ENCODE peak calls at places on chromosomes 13 and 19, in six cellular contexts. H is H9, J is IMR-90, U is trophoblast cell, L is mesenchymal stem cell, O is neuronal stem cell. E is an unnamed sample.

GRCh38 chr19:584240-585001 is 5.3 kb upstream of the HCN2 start:
- DNase-seq in L (peak), H (peak), U (peak), J (peak), O (peak), E (no peak)

GRCh38 chr13:112931028-112931934 is 37.7 kb upstream of the MCF2L start:
- DNase-seq in O (no peak), L (peak), H (peak), U (peak), J (peak), E (no peak)

GRCh38 chr19:7731615-7732014 is 295 bp downstream of the CLEC4G start:
- DNase-seq in O (no peak), H (no peak), J (no peak), U (no peak), L (no peak), E (no peak)

GRCh38 chr13:29676535-29676934 is 81.0 kb upstream of the SLC7A1 start:
- DNase-seq in U (no peak), H (no peak), O (no peak), L (peak), J (peak), E (no peak)

GRCh38 chr19:55353356-55353802 is 1.1 kb downstream of the COX6B2 start:
- DNase-seq in U (no peak), J (no peak), L (no peak), H (no peak), O (no peak), E (no peak)

GRCh38 chr13:51585234-51585672 is 991 bp downstream of the WDFY2 start:
- DNase-seq in U (no peak), O (no peak), J (peak), H (no peak), L (peak), E (no peak)

GRCh38 chr13:97212540-97213146 is 9.5 kb upstream of the MBNL2 start:
- DNase-seq in O (no peak), U (peak), L (peak), H (no peak), J (peak), E (no peak)

GRCh38 chr13:93788456-93788855 is 561.8 kb downstream of the GPC6 start:
- DNase-seq in L (no peak), U (no peak), H (no peak), O (no peak), J (no peak), E (no peak)

GRCh38 chr13:51361111-51361510 is 21.6 kb downstream of the SERPINE3 start:
- DNase-seq in J (no peak), U (peak), O (no peak), H (no peak), L (no peak), E (no peak)

GRCh38 chr19:30665449-30665848 is 293.3 kb downstream of the ZNF536 start:
- DNase-seq in O (no peak), H (no peak), U (no peak), L (no peak), J (no peak), E (no peak)

GRCh38 chr19:57566396-57567256 is 7.0 kb upstream of the ZNF550 start:
- DNase-seq in U (no peak), J (peak), L (peak), H (no peak), O (no peak), E (no peak)

GRCh38 chr13:77507931-77508776 is 27.4 kb upstream of the SCEL start:
- DNase-seq in L (peak), J (peak), U (no peak), H (no peak), O (no peak), E (no peak)

GRCh38 chr13:110322828-110323171 is 15.7 kb downstream of the COL4A2 start:
- DNase-seq in J (no peak), U (no peak), H (no peak), O (no peak), L (no peak), E (no peak)

GRCh38 chr19:38101723-38102122 is 122.3 kb downstream of the DPF1 start:
- DNase-seq in U (peak), H (no peak), O (no peak), J (no peak), L (no peak), E (no peak)

GRCh38 chr19:37933965-37934364 is 27.0 kb downstream of the SIPA1L3 start:
- DNase-seq in J (peak), L (peak), H (no peak), O (no peak), U (peak), E (no peak)

GRCh38 chr13:73248711-73249580 is 190.1 kb downstream of the KLF5 start:
- DNase-seq in O (no peak), L (peak), H (peak), U (peak), J (peak), E (no peak)

GRCh38 chr13:99979453-99980200 is 2.0 kb upstream of the ZIC2 start:
- DNase-seq in J (no peak), L (no peak), H (peak), O (no peak), U (peak), E (peak)

GRCh38 chr13:51666316-51666715 is 82.1 kb downstream of the WDFY2 start:
- DNase-seq in H (no peak), L (no peak), U (no peak), J (no peak), O (no peak), E (no peak)

GRCh38 chr13:30810261-30810701 is 74.9 kb downstream of the ALOX5AP start:
- DNase-seq in L (peak), J (no peak), U (no peak), O (no peak), H (no peak), E (no peak)

GRCh38 chr13:104823071-104823470 is 1712.4 kb downstream of the EFNB2 start:
- DNase-seq in U (no peak), O (no peak), H (no peak), J (no peak), L (no peak), E (no peak)

GRCh38 chr13:87777395-87777794 is 106.2 kb downstream of the SLITRK5 start:
- DNase-seq in O (no peak), H (no peak), L (peak), U (no peak), J (no peak), E (no peak)

GRCh38 chr19:19105365-19106060 is 32.8 kb downstream of the TMEM161A start:
- DNase-seq in H (peak), J (no peak), O (peak), U (peak), L (peak), E (no peak)

GRCh38 chr19:13006431-13007281 is 11.4 kb downstream of the NFIX start:
- DNase-seq in J (no peak), H (no peak), L (no peak), O (no peak), U (no peak), E (no peak)

GRCh38 chr19:55642153-55643002 is 1.1 kb upstream of the ZNF581 start:
- DNase-seq in H (no peak), L (peak), O (no peak), U (no peak), J (no peak), E (peak)

GRCh38 chr13:52319876-52320275 is 86.1 kb downstream of the THSD1 start:
- DNase-seq in H (no peak), O (no peak), L (no peak), J (peak), U (no peak), E (no peak)

GRCh38 chr13:60617863-60618733 is 221.1 kb downstream of the TDRD3 start:
- DNase-seq in L (peak), U (no peak), O (no peak), H (peak), J (peak), E (peak)

GRCh38 chr19:18479964-18480723 is 41.7 kb downstream of the ELL start:
- DNase-seq in H (no peak), U (no peak), L (peak), O (no peak), J (peak), E (no peak)

GRCh38 chr19:6272913-6273600 is 6.7 kb downstream of the MLLT1 start:
- DNase-seq in H (no peak), O (no peak), U (no peak), J (no peak), L (peak), E (no peak)

GRCh38 chr13:18978447-18978846 is 203.2 kb downstream of the TUBA3C start:
- DNase-seq in H (no peak), U (no peak), J (no peak), L (no peak), O (no peak), E (no peak)

GRCh38 chr19:16821081-16821480 is 8.1 kb upstream of the SIN3B start:
- DNase-seq in L (no peak), H (no peak), U (peak), O (no peak), J (no peak), E (no peak)

GRCh38 chr19:34959021-34959420 is 5.0 kb downstream of the ZNF792 start:
- DNase-seq in J (no peak), H (no peak), L (no peak), O (no peak), U (no peak), E (no peak)

GRCh38 chr19:50167314-50167721 is 4.2 kb upstream of the IZUMO2 start:
- DNase-seq in O (peak), L (no peak), J (no peak), H (no peak), U (no peak), E (no peak)

GRCh38 chr19:13866463-13867046 is 10.4 kb upstream of the NANOS3 start:
- DNase-seq in L (no peak), U (no peak), J (no peak), O (no peak), H (no peak), E (no peak)

GRCh38 chr13:75906315-75906714 is 270.2 kb downstream of the LMO7 start:
- DNase-seq in O (no peak), U (no peak), L (no peak), H (no peak), J (no peak), E (no peak)

GRCh38 chr19:16315825-16316505 is 8.7 kb upstream of the KLF2 start:
- DNase-seq in J (peak), L (peak), U (peak), H (no peak), O (no peak), E (no peak)

GRCh38 chr13:112990783-112991182 is 21.8 kb downstream of the MCF2L start:
- DNase-seq in L (no peak), U (peak), J (no peak), H (peak), O (no peak), E (no peak)

GRCh38 chr19:36099166-36099785 is 11.7 kb upstream of the OVOL3 start:
- DNase-seq in L (no peak), U (no peak), H (no peak), J (no peak), O (no peak), E (no peak)

GRCh38 chr19:8690753-8691539 is 7.6 kb downstream of the ACTL9 start:
- DNase-seq in U (no peak), L (no peak), O (no peak), H (no peak), J (no peak), E (no peak)

GRCh38 chr13:46951516-46951915 is 54.7 kb upstream of the HTR2A start:
- DNase-seq in H (no peak), J (no peak), U (no peak), L (no peak), O (no peak), E (no peak)

GRCh38 chr13:50189450-50189849 is 174.2 kb downstream of the KCNRG start:
- DNase-seq in J (no peak), H (no peak), L (no peak), O (no peak), U (no peak), E (no peak)
- H4K91ac ChIP-seq in J (no peak), H (no peak), L (no peak), O (no peak), U (no peak), E (no peak)

DNA sequence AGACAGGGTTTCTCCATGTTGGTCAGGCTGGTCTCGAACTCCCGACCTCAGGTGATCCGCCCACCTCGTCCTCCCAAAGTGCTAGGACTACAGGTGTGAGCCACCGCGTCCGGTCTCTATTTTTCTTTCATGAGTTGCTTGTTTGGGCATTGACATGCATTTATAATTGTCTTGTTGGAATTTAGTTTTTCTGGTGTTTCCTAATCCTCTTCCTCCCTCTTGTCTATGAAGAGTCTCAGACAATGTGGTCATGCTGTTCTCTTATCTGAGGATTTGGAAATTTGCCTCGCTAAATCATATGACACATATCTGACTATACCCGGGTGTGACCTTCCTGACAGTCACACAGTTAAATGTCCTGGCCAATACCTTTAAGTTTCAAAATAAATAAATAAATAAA is 7.4 kb upstream of the CEACAM18 start:
- DNase-seq in H (no peak), L (no peak), U (no peak), O (no peak), J (no peak), E (no peak)
- H4K91ac ChIP-seq in H (no peak), L (no peak), U (no peak), O (no peak), J (no peak), E (no peak)

GRCh38 chr19:43809762-43810696 is 7.8 kb upstream of the LYPD5 start:
- DNase-seq in L (peak), U (peak), J (peak), H (no peak), O (no peak), E (no peak)

GRCh38 chr19:43804443-43804842 is 2.2 kb upstream of the LYPD5 start:
- DNase-seq in H (no peak), J (no peak), U (no peak), L (no peak), O (no peak), E (no peak)

GRCh38 chr19:43811833-43812232 is 9.6 kb upstream of the LYPD5 start:
- DNase-seq in L (no peak), J (no peak), H (no peak), U (no peak), O (no peak), E (no peak)

GRCh38 chr19:43806848-43807247 is 4.6 kb upstream of the LYPD5 start:
- DNase-seq in U (no peak), O (no peak), L (no peak), H (no peak), J (no peak), E (no peak)

DNA sequence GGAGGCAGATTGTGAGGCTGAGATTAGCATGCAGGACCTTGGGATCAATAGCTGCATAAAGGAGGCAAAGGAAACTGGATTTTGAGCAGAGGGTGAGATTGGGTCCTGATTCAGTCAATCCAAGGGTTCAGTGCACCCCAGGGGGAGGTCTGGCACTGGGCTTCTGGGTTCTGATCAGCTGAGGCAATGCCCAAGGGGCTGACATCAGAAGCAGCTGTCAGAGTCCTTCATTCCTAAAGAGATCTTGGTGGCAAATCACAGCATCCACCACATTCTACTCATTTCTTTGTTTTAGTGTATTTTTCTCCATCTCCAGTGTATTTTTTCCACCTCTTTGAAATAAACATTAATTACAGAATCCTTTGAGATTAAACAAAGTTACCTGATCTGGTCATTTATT is 5.4 kb upstream of the LYPD5 start:
- DNase-seq in U (no peak), O (no peak), H (no peak), L (no peak), J (no peak), E (no peak)
- H4K91ac ChIP-seq in U (no peak), O (no peak), H (no peak), L (no peak), J (no peak), E (no peak)

GRCh38 chr19:10525636-10526035 is 8.4 kb upstream of the S1PR5 start:
- DNase-seq in L (no peak), H (no peak), U (no peak), O (no peak), J (no peak), E (no peak)
- H4K91ac ChIP-seq in L (no peak), H (no peak), U (no peak), O (no peak), J (no peak), E (no peak)

GRCh38 chr13:37072024-37072423 is 12.5 kb upstream of the SUPT20H start:
- DNase-seq in J (no peak), U (no peak), H (no peak), O (no peak), L (no peak), E (no peak)
- H4K91ac ChIP-seq in J (no peak), U (no peak), H (no peak), O (no peak), L (no peak), E (no peak)

DNA sequence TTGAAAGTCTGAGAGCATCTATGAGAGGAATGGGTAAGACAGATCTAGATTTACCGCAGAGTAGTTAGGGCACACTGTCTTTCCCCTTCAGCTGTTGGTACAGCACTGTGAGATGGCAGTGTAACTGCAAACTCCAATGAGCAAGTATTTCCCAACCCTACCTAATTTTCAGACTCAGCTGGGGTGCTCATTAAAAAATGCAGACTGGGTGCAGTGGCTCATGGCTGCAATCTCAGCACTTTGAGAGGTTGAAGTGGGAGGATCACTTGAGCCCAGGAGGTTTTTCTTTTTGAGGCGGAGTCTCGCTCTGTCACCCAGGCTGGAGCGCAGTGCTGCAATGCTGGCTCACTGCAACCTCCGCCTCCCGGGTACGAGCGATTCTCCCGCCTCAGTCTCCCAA is 12.6 kb downstream of the QPCTL start:
- DNase-seq in U (no peak), O (no peak), J (no peak), H (no peak), L (no peak), E (no peak)
- H4K91ac ChIP-seq in U (no peak), O (no peak), J (no peak), H (no peak), L (no peak), E (no peak)

DNA sequence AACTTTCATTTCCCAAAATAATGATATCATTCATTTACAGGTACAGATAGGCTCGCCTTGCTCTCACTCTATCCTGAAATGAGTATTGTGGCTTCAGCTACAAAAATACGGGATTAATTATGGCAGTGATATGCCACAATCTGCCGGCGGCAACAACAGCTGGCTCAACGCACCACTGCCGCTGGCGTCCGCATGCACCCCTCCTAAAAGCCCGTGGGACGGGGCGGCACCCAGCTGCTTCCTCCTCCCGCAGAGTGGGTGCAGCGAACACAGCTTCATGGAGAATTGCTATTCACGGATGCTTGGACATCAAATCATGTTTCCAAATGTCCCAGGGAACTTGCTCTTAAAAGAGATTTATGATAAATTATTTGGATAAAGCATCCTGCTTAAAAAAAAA is 266.8 kb downstream of the TEX29 start:
- DNase-seq in U (no peak), O (no peak), L (no peak), J (no peak), H (peak), E (no peak)
- H4K91ac ChIP-seq in U (no peak), O (no peak), L (no peak), J (no peak), H (no peak), E (no peak)

E was measured in H1.